ENCODE peak calls at places on chromosomes 16 and 17, in four cellular contexts. One of them, this sample, is unnamed.

GRCh38 chr16:23578096-23578830 is 17.9 kb downstream of the NDUFAB1 start:
- DNase-seq in uterus: no peak
- DNase-seq in tibial artery: no peak
- DNase-seq in colonic mucosa: no peak
- DNase-seq in this sample: no peak

GRCh38 chr17:68428498-68429172 is 28.7 kb downstream of the WIPI1 start:
- DNase-seq in uterus: no peak
- DNase-seq in tibial artery: no peak
- DNase-seq in colonic mucosa: no peak
- DNase-seq in this sample: no peak

GRCh38 chr16:57754354-57755060 is 18.9 kb downstream of the KATNB1 start:
- DNase-seq in uterus: no peak
- DNase-seq in tibial artery: no peak
- DNase-seq in colonic mucosa: no peak
- DNase-seq in this sample: no peak

GRCh38 chr16:55711959-55712876 is 56.4 kb downstream of the SLC6A2 start:
- DNase-seq in uterus: peak; percentile 37
- DNase-seq in tibial artery: peak; percentile 57
- DNase-seq in colonic mucosa: peak; percentile 49
- DNase-seq in this sample: no peak

GRCh38 chr16:4339909-4340308 is 11.2 kb downstream of the PAM16 start:
- DNase-seq in uterus: peak; percentile 61
- DNase-seq in tibial artery: no peak
- DNase-seq in colonic mucosa: no peak
- DNase-seq in this sample: no peak

GRCh38 chr17:77247048-77247541 is 106.3 kb downstream of the SEC14L1 start:
- DNase-seq in uterus: peak; percentile 83
- DNase-seq in tibial artery: peak; percentile 67
- DNase-seq in colonic mucosa: peak; percentile 88
- DNase-seq in this sample: no peak

GRCh38 chr17:39754161-39754957 is 16.6 kb downstream of the GRB7 start:
- DNase-seq in uterus: peak; percentile 89
- DNase-seq in tibial artery: peak; percentile 88
- DNase-seq in colonic mucosa: peak; percentile 94
- DNase-seq in this sample: no peak

GRCh38 chr16:12426122-12426521 is 377.6 kb downstream of the CPPED1 start:
- DNase-seq in uterus: no peak
- DNase-seq in tibial artery: no peak
- DNase-seq in colonic mucosa: no peak
- DNase-seq in this sample: no peak

GRCh38 chr17:9240659-9241370 is 219.5 kb downstream of the NTN1 start:
- DNase-seq in uterus: peak; percentile 84
- DNase-seq in tibial artery: peak; percentile 85
- DNase-seq in colonic mucosa: peak; percentile 84
- DNase-seq in this sample: no peak

GRCh38 chr17:7314719-7315569 is at the start of gene GPS2:
- DNase-seq in uterus: peak; percentile 91
- DNase-seq in tibial artery: peak; percentile 91
- DNase-seq in colonic mucosa: peak; percentile 94
- DNase-seq in this sample: peak; percentile 57

GRCh38 chr17:19013226-19013625 is 8.7 kb upstream of the FAM83G start:
- DNase-seq in uterus: no peak
- DNase-seq in tibial artery: no peak
- DNase-seq in colonic mucosa: no peak
- DNase-seq in this sample: no peak

GRCh38 chr17:19015428-19015827 is 10.9 kb upstream of the FAM83G start:
- DNase-seq in uterus: no peak
- DNase-seq in tibial artery: no peak
- DNase-seq in colonic mucosa: no peak
- DNase-seq in this sample: no peak

GRCh38 chr17:19013806-19014627 is 9.5 kb upstream of the FAM83G start:
- DNase-seq in uterus: no peak
- DNase-seq in tibial artery: no peak
- DNase-seq in colonic mucosa: no peak
- DNase-seq in this sample: no peak

GRCh38 chr17:19016297-19016696 is 11.7 kb upstream of the FAM83G start:
- DNase-seq in uterus: no peak
- DNase-seq in tibial artery: no peak
- DNase-seq in colonic mucosa: no peak
- DNase-seq in this sample: no peak

DNA sequence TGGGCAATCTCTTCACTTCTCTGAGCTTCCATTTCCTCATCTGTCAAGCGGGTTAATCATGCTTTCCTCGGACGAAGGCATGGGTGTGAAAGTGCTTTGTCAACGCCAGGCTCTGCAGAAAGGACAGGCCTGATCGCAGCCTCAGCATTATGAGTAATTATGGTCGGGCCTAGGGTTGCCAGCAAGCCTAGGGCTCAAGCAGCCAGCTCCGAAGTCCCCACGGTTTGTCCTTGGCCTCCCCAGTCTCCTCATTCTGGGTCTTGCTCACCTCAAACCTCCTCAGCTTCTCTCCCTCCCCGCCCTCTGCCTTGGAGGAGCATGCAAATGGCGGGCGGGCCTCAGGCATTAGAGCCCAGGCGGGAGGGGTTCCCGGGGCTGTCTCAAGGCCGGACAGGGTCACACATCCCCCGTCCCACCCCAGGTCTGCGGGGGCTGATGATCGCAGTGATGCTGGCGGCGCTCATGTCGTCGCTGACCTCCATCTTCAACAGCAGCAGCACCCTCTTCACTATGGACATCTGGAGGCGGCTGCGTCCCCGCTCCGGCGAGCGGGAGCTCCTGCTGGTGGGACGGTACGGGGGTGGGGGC is 10.2 kb upstream of the FAM83G start:
- DNase-seq in uterus: no peak
- DNase-seq in tibial artery: no peak
- DNase-seq in colonic mucosa: no peak
- DNase-seq in this sample: no peak
- H3K4me3 ChIP-seq in uterus: no peak overlapping the region
- H3K4me3 ChIP-seq in tibial artery: no peak overlapping the region
- H3K4me3 ChIP-seq in colonic mucosa: no peak overlapping the region
- H3K4me3 ChIP-seq in this sample: no peak overlapping the region

GRCh38 chr17:4438162-4438944 is 4.6 kb downstream of the SPNS3 start:
- DNase-seq in uterus: no peak
- DNase-seq in tibial artery: no peak
- DNase-seq in colonic mucosa: no peak
- DNase-seq in this sample: no peak

GRCh38 chr17:4436381-4436780 is 2.6 kb downstream of the SPNS3 start:
- DNase-seq in uterus: no peak
- DNase-seq in tibial artery: no peak
- DNase-seq in colonic mucosa: no peak
- DNase-seq in this sample: no peak

GRCh38 chr17:4436846-4437245 is 3.1 kb downstream of the SPNS3 start:
- DNase-seq in uterus: no peak
- DNase-seq in tibial artery: no peak
- DNase-seq in colonic mucosa: no peak
- DNase-seq in this sample: no peak

DNA sequence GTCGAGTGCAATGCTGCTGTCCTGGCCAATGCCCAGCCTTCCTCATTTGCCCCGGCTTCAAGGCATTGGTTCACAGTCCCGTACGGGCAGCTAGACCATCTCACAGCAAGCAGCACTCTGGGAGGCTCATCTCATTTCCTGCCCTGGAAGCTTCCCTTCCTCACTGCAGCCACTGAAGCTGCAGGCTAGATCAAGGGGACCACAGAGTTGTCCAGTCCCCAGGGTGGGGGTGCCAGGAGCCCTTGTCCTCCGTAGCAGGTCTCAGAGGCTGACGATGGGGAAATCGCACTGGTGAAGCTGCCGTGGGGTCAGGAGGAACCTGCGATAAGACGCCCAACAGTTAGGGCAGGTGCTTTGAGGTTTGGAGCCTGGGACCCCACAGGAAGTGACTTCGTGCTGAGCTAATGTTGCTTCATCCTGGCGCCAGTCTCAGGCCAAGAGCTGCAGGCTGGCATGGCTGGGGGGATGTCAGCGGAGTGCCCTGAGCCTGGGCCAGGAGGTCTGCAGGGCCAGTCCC is at the start of gene SPNS3:
- DNase-seq in uterus: no peak
- DNase-seq in tibial artery: no peak
- DNase-seq in colonic mucosa: no peak
- DNase-seq in this sample: no peak
- TF ChIP-seq CTCF in uterus: no peak
- TF ChIP-seq CTCF in tibial artery: no peak
- TF ChIP-seq CTCF in colonic mucosa: no peak
- TF ChIP-seq CTCF in this sample: no peak

DNA sequence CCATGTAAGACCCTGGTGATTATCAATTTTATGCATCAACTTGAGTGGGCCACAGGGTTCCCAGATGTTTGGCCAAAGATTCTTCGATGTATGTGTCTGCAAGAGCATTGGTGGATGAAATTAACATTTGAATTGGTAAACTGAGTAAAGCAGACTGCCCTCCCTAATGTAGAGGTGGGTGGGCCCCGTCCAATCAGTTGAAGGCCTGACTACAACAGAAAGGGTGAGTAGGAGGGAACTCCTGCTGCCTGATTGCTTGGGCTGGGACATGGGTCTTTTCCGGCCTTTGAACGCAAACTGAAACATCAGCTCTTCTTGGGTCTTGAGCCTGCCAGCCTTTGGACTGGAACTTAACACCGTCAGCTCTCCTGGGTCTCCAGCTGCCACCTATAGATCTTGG is 90.6 kb downstream of the BMERB1 start:
- DNase-seq in uterus: no peak
- DNase-seq in tibial artery: no peak
- DNase-seq in colonic mucosa: no peak
- DNase-seq in this sample: no peak
- H3K4me3 ChIP-seq in uterus: no peak overlapping the region
- H3K4me3 ChIP-seq in tibial artery: no peak overlapping the region
- H3K4me3 ChIP-seq in colonic mucosa: no peak overlapping the region
- H3K4me3 ChIP-seq in this sample: no peak overlapping the region

GRCh38 chr16:70383421-70383960 is 36.8 kb downstream of the DDX19A start:
- DNase-seq in uterus: no peak
- DNase-seq in tibial artery: no peak
- DNase-seq in colonic mucosa: no peak
- DNase-seq in this sample: no peak

GRCh38 chr16:70381604-70382342 is 35.1 kb downstream of the DDX19A start:
- DNase-seq in uterus: no peak
- DNase-seq in tibial artery: no peak
- DNase-seq in colonic mucosa: no peak
- DNase-seq in this sample: no peak

GRCh38 chr16:70380205-70380918 is 33.7 kb downstream of the DDX19A start:
- DNase-seq in uterus: peak; percentile 52
- DNase-seq in tibial artery: no peak
- DNase-seq in colonic mucosa: peak; percentile 45
- DNase-seq in this sample: no peak

GRCh38 chr16:70378869-70379493 is 32.3 kb downstream of the DDX19A start:
- DNase-seq in uterus: no peak
- DNase-seq in tibial artery: no peak
- DNase-seq in colonic mucosa: no peak
- DNase-seq in this sample: no peak

GRCh38 chr16:70380919-70381603 is 34.4 kb downstream of the DDX19A start:
- DNase-seq in uterus: peak; percentile 93
- DNase-seq in tibial artery: peak; percentile 97
- DNase-seq in colonic mucosa: peak; percentile 98
- DNase-seq in this sample: peak; percentile 93
- TF ChIP-seq CTCF in uterus: peak; percentile 17
- TF ChIP-seq CTCF in tibial artery: no peak
- TF ChIP-seq CTCF in colonic mucosa: no peak
- TF ChIP-seq CTCF in this sample: peak; percentile 27

This sample was measured in LNCaP clone FGC.